ENCODE peak calls at places on chromosome 14, in six cellular contexts. T, G, A, B, D and K are unnamed samples.

GRCh38 chr14:104133496-104133895 is 4.9 kb upstream of the KIF26A start:
- DNase-seq in T (no peak), G (peak), A (no peak), B (no peak), D (no peak), K (no peak)

GRCh38 chr14:89574420-89574819 is 157.4 kb upstream of the FOXN3 start:
- DNase-seq in T (no peak), G (no peak), A (no peak), B (no peak), D (no peak), K (no peak)

GRCh38 chr14:73231874-73232851 is 5.1 kb upstream of the PAPLN start:
- DNase-seq in T (no peak), G (peak), A (peak), B (peak), D (peak), K (no peak)

GRCh38 chr14:32694795-32695449 is 243.8 kb upstream of the NPAS3 start:
- DNase-seq in T (no peak), G (no peak), A (no peak), B (no peak), D (no peak), K (no peak)

GRCh38 chr14:53399057-53399456 is 245.9 kb upstream of the DDHD1 start:
- DNase-seq in T (peak), G (no peak), A (no peak), B (peak), D (peak), K (no peak)

GRCh38 chr14:89422181-89422951 is 5.3 kb upstream of the FOXN3 start:
- DNase-seq in T (no peak), G (no peak), A (no peak), B (no peak), D (no peak), K (peak)

GRCh38 chr14:91390165-91390778 is 27.3 kb downstream of the CCDC88C start:
- DNase-seq in T (no peak), G (no peak), A (no peak), B (no peak), D (no peak), K (no peak)

GRCh38 chr14:35215110-35215872 is 76.9 kb upstream of the PSMA6 start:
- DNase-seq in T (peak), G (no peak), A (peak), B (no peak), D (no peak), K (peak)

GRCh38 chr14:95315156-95315555 is 4.6 kb downstream of the CLMN start:
- DNase-seq in T (no peak), G (no peak), A (no peak), B (no peak), D (no peak), K (no peak)

GRCh38 chr14:24238123-24238522 is 4.3 kb downstream of the TINF2 start:
- DNase-seq in T (no peak), G (no peak), A (no peak), B (no peak), D (no peak), K (no peak)

GRCh38 chr14:89258728-89259273 is 158.2 kb downstream of the FOXN3 start:
- DNase-seq in T (no peak), G (no peak), A (no peak), B (no peak), D (no peak), K (no peak)

GRCh38 chr14:98173291-98173690 is 1098.7 kb downstream of the BCL11B start:
- DNase-seq in T (no peak), G (no peak), A (no peak), B (no peak), D (no peak), K (no peak)

GRCh38 chr14:103066399-103066798 is 9.1 kb upstream of the CDC42BPB start:
- DNase-seq in T (no peak), G (no peak), A (peak), B (no peak), D (no peak), K (no peak)
- TF ChIP-seq JUND in T (no peak), G (no peak), A (no peak), B (no peak), D (no peak), K (no peak)

GRCh38 chr14:75460402-75460801 is 32.6 kb downstream of the JDP2 start:
- DNase-seq in T (no peak), G (no peak), A (no peak), B (no peak), D (no peak), K (peak)

GRCh38 chr14:75457648-75458165 is 29.9 kb downstream of the JDP2 start:
- DNase-seq in T (no peak), G (no peak), A (no peak), B (no peak), D (no peak), K (peak)

GRCh38 chr14:75458305-75458704 is 30.5 kb downstream of the JDP2 start:
- DNase-seq in T (no peak), G (no peak), A (no peak), B (no peak), D (no peak), K (no peak)

GRCh38 chr14:75459791-75460190 is 32.0 kb downstream of the JDP2 start:
- DNase-seq in T (no peak), G (no peak), A (no peak), B (no peak), D (no peak), K (no peak)

GRCh38 chr14:75459099-75459741 is 31.4 kb downstream of the JDP2 start:
- DNase-seq in T (no peak), G (no peak), A (no peak), B (no peak), D (no peak), K (no peak)
- TF ChIP-seq JUND in T (no peak), G (no peak), A (no peak), B (no peak), D (no peak), K (no peak)

GRCh38 chr14:49449749-49450148 is 136.4 kb downstream of the RPS29 start:
- DNase-seq in T (no peak), G (no peak), A (no peak), B (no peak), D (no peak), K (no peak)

GRCh38 chr14:49447725-49448124 is 138.5 kb downstream of the RPS29 start:
- DNase-seq in T (no peak), G (no peak), A (no peak), B (no peak), D (no peak), K (no peak)

DNA sequence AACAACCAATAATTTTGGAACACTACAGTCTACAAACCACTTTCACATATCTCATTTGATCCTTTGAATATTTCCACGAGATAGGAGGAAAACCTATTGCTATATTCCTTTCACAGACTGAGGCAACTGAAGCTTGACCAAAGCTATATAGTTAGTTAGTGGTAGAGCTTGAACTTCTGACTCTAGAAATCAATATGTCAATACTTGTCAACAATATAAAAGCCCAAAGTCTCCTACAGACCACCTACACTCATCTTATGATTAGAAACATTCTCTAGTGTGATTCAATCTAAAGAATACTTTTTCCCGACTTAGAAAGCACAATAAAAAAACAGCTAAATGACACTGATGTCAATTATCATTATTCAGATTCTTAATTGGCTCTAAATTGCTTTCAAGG is 139.4 kb downstream of the RPS29 start:
- DNase-seq in T (no peak), G (no peak), A (no peak), B (no peak), D (no peak), K (no peak)
- TF ChIP-seq JUND in T (no peak), G (no peak), A (no peak), B (no peak), D (no peak), K (no peak)

DNA sequence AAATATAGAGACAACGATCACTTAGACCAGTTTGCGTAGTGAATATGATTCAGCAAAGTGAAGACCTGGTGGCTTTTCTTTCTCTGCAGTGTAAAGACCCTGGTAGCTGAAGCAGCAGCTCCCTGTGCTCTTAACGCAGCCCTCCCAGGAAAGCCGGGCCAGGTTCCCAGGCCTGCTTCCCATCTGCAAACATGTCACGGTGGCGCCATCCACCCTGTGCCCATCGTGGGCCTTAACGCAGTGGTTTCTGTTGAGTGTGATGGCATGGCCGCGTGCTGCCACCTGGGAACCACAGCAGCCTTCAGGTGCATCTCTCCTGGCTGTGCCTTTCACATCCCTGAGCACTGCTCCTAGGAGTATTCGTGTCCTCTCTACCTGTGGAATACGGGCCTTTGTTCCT is 71.5 kb downstream of the WDR20 start:
- DNase-seq in T (no peak), G (no peak), A (no peak), B (no peak), D (no peak), K (no peak)
- TF ChIP-seq JUND in T (no peak), G (no peak), A (no peak), B (no peak), D (no peak), K (no peak)

DNA sequence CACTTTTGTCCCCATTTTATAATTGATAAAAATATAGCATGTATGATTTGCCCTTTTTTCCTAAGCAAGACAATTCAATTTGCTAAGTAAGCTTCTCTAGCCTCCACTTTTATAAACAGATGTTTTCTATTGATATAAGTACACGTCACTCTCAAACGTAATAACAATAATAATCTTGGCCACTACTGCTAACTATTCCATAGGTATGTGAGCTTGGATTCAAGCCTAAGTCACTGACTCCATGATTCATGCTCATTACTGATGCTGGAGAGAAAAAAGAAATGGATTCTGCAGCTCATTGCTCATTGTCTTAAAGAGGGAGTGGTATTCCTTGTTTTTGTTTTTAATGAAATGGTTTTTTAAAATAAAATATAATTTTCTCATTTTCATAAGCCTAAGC is 661.0 kb downstream of the GALC start:
- DNase-seq in T (no peak), G (no peak), A (no peak), B (no peak), D (no peak), K (no peak)
- TF ChIP-seq JUND in T (no peak), G (no peak), A (no peak), B (no peak), D (no peak), K (no peak)